ENCODE peak calls at places on chromosomes 5 and 9, in five cellular contexts. E is ELR, H is progenitor cell of endocrine pancreas, Z is hepatic stellate cell, C is NCI-H1417. W is an unnamed sample.

GRCh38 chr5:76781775-76782174 is 37.1 kb upstream of the F2RL1 start:
- DNase-seq in H (no peak), Z (no peak), C (no peak), E (no peak), W (no peak)

GRCh38 chr9:127417130-127418036 is 6.8 kb upstream of the ZNF79 start:
- DNase-seq in H (no peak), C (no peak), E (peak), Z (no peak), W (no peak)

GRCh38 chr5:14507156-14507941 is 74.2 kb upstream of the OTULINL start:
- DNase-seq in H (no peak), E (no peak), Z (no peak), C (no peak), W (no peak)

GRCh38 chr9:137725598-137725997 is 106.8 kb downstream of the EHMT1 start:
- DNase-seq in H (no peak), E (no peak), Z (no peak), C (no peak), W (no peak)

GRCh38 chr9:113678119-113678861 is 197.8 kb upstream of the ZNF618 start:
- DNase-seq in Z (no peak), H (no peak), E (no peak), C (no peak), W (no peak)

GRCh38 chr9:116987902-116988301 is 300.8 kb downstream of the TRIM32 start:
- DNase-seq in H (no peak), E (peak), Z (no peak), C (no peak), W (no peak)

GRCh38 chr9:5886114-5886939 is 4.4 kb upstream of the MLANA start:
- DNase-seq in H (peak), E (peak), Z (peak), C (peak), W (peak)

GRCh38 chr5:168881427-168882149 is 302.4 kb upstream of the PANK3 start:
- DNase-seq in Z (no peak), C (peak), E (no peak), H (no peak), W (no peak)

GRCh38 chr9:79201641-79202040 is 370.1 kb upstream of the TLE4 start:
- DNase-seq in C (no peak), E (peak), Z (no peak), H (no peak), W (no peak)